ENCODE peak calls at places on chromosome 17, in six cellular contexts. J is activated CD8-positive, alpha-beta T cell treated with anti-CD3 and anti-CD28 coated beads, Interleukin-2, amount 10 ng/mL, durations not matched to agents 7 days and 5 days; H is left kidney; C is stimulated activated CD4-positive, alpha-beta T cell treated with anti-CD3 and anti-CD28 coated beads, TNF-alpha, amount 100 ng/mL, for 1 hour; X is NCI-H2081; B is cardiac fibroblast. L is an unnamed sample.

GRCh38 chr17:82972836-82973372 is 106.5 kb upstream of the METRNL start:
- DNase-seq in J (no peak), H (no peak), C (no peak), X (no peak), B (no peak), L (no peak)

GRCh38 chr17:50102164-50102991 is 7.2 kb downstream of the PDK2 start:
- DNase-seq in J (no peak), H (peak), C (no peak), X (no peak), B (peak), L (peak)

GRCh38 chr17:60615840-60616239 is 15.8 kb downstream of the PPM1D start:
- DNase-seq in J (no peak), H (no peak), C (no peak), X (no peak), B (no peak), L (no peak)

GRCh38 chr17:80103061-80103481 is 1.7 kb downstream of the GAA start:
- DNase-seq in J (no peak), H (no peak), C (no peak), X (no peak), B (no peak), L (no peak)

GRCh38 chr17:79975498-79976134 is 60.1 kb downstream of the TBC1D16 start:
- DNase-seq in J (no peak), H (no peak), C (no peak), X (no peak), B (no peak), L (no peak)

GRCh38 chr17:46720408-46720807 is 98.1 kb downstream of the WNT3 start:
- DNase-seq in J (no peak), H (no peak), C (no peak), X (no peak), B (peak), L (no peak)

GRCh38 chr17:68592004-68592403 is 9.2 kb downstream of the FAM20A start:
- DNase-seq in J (no peak), H (no peak), C (no peak), X (no peak), B (no peak), L (no peak)

GRCh38 chr17:73786286-73786743 is 142.1 kb upstream of the SDK2 start:
- DNase-seq in J (no peak), H (peak), C (no peak), X (no peak), B (no peak), L (no peak)

GRCh38 chr17:75753514-75754377 is 11.2 kb downstream of the GALK1 start:
- DNase-seq in J (peak), H (peak), C (peak), X (peak), B (peak), L (no peak)

GRCh38 chr17:57481901-57482300 is 225.6 kb downstream of the MSI2 start:
- DNase-seq in J (no peak), H (peak), C (no peak), X (no peak), B (peak), L (no peak)

GRCh38 chr17:2239882-2240430 is 63.6 kb downstream of the SMG6 start:
- DNase-seq in J (peak), H (no peak), C (no peak), X (no peak), B (peak), L (no peak)

GRCh38 chr17:4738136-4739121 is 1.2 kb upstream of the ZMYND15 start:
- DNase-seq in J (no peak), H (peak), C (no peak), X (no peak), B (no peak), L (no peak)

GRCh38 chr17:67652433-67652832 is 65.3 kb upstream of the NOL11 start:
- DNase-seq in J (no peak), H (no peak), C (no peak), X (no peak), B (no peak), L (no peak)

GRCh38 chr17:1733047-1733357 is 8.5 kb downstream of the WDR81 start:
- DNase-seq in J (no peak), H (no peak), C (no peak), X (no peak), B (no peak), L (no peak)

GRCh38 chr17:4642286-4642685 is 808 bp upstream of the ALOX15 start:
- DNase-seq in J (no peak), H (no peak), C (no peak), X (no peak), B (no peak), L (no peak)

L was measured in amygdala.